ENCODE peak calls at places on chromosome X, in four cellular contexts. W is H54; B is stimulated activated CD4-positive, alpha-beta T cell treated with anti-CD3 and anti-CD28 coated beads, Interleukin-1b, Interleukin-23, amount 100 ng/mL, for 4 hours; P is NCI-H2081. L is an unnamed sample.
A peak's percentile ranks its signal among the peaks of the same experiment; 100 is the strongest.

GRCh38 chrX:131735127-131735526 is 191.3 kb downstream of the OR13H1 start:
- DNase-seq in W (no peak), P (no peak), B (no peak), L (no peak)

GRCh38 chrX:9456250-9457074 is 8.4 kb upstream of the TBL1X start:
- DNase-seq in P (no peak), W (no peak), B (no peak), L (no peak)

GRCh38 chrX:108018659-108019381 is 26.0 kb upstream of the VSIG1 start:
- DNase-seq in B (no peak), W (no peak), P (no peak), L (no peak)

GRCh38 chrX:140431521-140431920 is 73.3 kb downstream of the SOX3 start:
- DNase-seq in W (peak; percentile 13), B (no peak), P (no peak), L (no peak)

GRCh38 chrX:108415891-108416290 is 22.3 kb downstream of the COL4A6 start:
- DNase-seq in B (no peak), W (no peak), P (no peak), L (no peak)

GRCh38 chrX:138925330-138925729 is 213.8 kb upstream of the FGF13 start:
- DNase-seq in B (no peak), W (peak; percentile 17), P (no peak), L (no peak)

GRCh38 chrX:18906286-18906685 is 77.6 kb downstream of the PHKA2 start:
- DNase-seq in B (no peak), W (no peak), P (no peak), L (no peak)

GRCh38 chrX:119266364-119266995 is 30.4 kb downstream of the PGRMC1 start:
- DNase-seq in P (peak; percentile 29), B (no peak), W (peak; percentile 11), L (peak; percentile 30)

GRCh38 chrX:10965399-10965798 is 145.7 kb upstream of the HCCS start:
- DNase-seq in W (no peak), P (no peak), B (no peak), L (no peak)

GRCh38 chrX:23884427-23885024 is 23.2 kb downstream of the APOO start:
- DNase-seq in B (no peak), P (no peak), W (no peak), L (no peak)

GRCh38 chrX:8404443-8404842 is 60.2 kb upstream of the VCX3B start:
- DNase-seq in P (no peak), W (no peak), B (no peak), L (no peak)

GRCh38 chrX:132227383-132228112 is 8.3 kb upstream of the RAP2C start:
- DNase-seq in P (no peak), B (no peak), W (no peak), L (no peak)

GRCh38 chrX:17590892-17591740 is 146.2 kb upstream of the SCML1 start:
- DNase-seq in B (peak; percentile 2), P (peak; percentile 52), W (no peak), L (peak; percentile 14)

GRCh38 chrX:23118163-23118562 is 118.4 kb downstream of the DDX53 start:
- DNase-seq in W (no peak), P (no peak), B (no peak), L (no peak)

GRCh38 chrX:70481424-70481823 is 36.8 kb downstream of the DLG3 start:
- DNase-seq in W (no peak), B (no peak), P (no peak), L (no peak)

GRCh38 chrX:137051978-137052640 is 18.3 kb upstream of the GPR101 start:
- DNase-seq in B (peak; percentile 69), P (peak; percentile 41), W (peak; percentile 49), L (no peak)

GRCh38 chrX:54786972-54787371 is 11.1 kb downstream of the ITIH6 start:
- DNase-seq in P (no peak), B (peak; percentile 1), W (no peak), L (no peak)

GRCh38 chrX:134373736-134374135 is 86.2 kb upstream of the HPRT1 start:
- DNase-seq in P (no peak), B (no peak), W (no peak), L (no peak)

GRCh38 chrX:101230636-101231035 is 11.1 kb downstream of the DRP2 start:
- DNase-seq in W (no peak), P (no peak), B (no peak), L (no peak)

GRCh38 chrX:21658152-21658737 is at the start of gene KLHL34:
- DNase-seq in B (no peak), P (no peak), W (no peak), L (no peak)

GRCh38 chrX:39985116-39985515 is 112.6 kb downstream of the BCOR start:
- DNase-seq in B (no peak), P (no peak), W (no peak), L (no peak)

GRCh38 chrX:149392896-149393295 is 112.2 kb downstream of the IDS start:
- DNase-seq in B (no peak), P (no peak), W (no peak), L (no peak)

GRCh38 chrX:48971325-48972213 is at the start of gene KCND1:
- DNase-seq in P (peak; percentile 20), B (peak; percentile 6), W (no peak), L (peak; percentile 49)